ENCODE peak calls at places on chromosomes 11 and 22, in eight cellular contexts. I, O, G, L, C, H, X and U are unnamed samples.
A peak's percentile ranks its signal among the peaks of the same experiment; 100 is the strongest.

GRCh38 chr11:8871283-8871775 is 39.7 kb upstream of the AKIP1 start:
- DNase-seq in O (no peak), L (peak; percentile 48), G (no peak), X (peak; percentile 85), C (peak; percentile 90), I (no peak), H (peak; percentile 72), U (no peak)

GRCh38 chr11:131745405-131745804 is 375.0 kb downstream of the NTM start:
- DNase-seq in H (no peak), I (no peak), O (no peak), L (no peak), X (no peak), G (no peak), C (no peak), U (no peak)

GRCh38 chr22:47107431-47107830 is 345.0 kb downstream of the TBC1D22A start:
- DNase-seq in X (no peak), O (no peak), C (no peak), I (no peak), G (no peak), L (no peak), H (no peak), U (peak; percentile 69)

GRCh38 chr11:88354909-88355308 is 17.4 kb upstream of the CTSC start:
- DNase-seq in C (no peak), L (no peak), H (no peak), G (no peak), O (no peak), I (no peak), X (no peak), U (no peak)

GRCh38 chr11:37788141-37788877 is 1190.3 kb upstream of the RAG2 start:
- DNase-seq in X (no peak), L (no peak), H (no peak), G (no peak), O (no peak), C (no peak), I (no peak), U (peak; percentile 66)

GRCh38 chr11:44285756-44286155 is 24.2 kb downstream of the ALX4 start:
- DNase-seq in G (no peak), L (no peak), I (no peak), X (no peak), O (no peak), H (no peak), C (no peak), U (no peak)

GRCh38 chr22:23184764-23185113 is 4.4 kb downstream of the BCR start:
- DNase-seq in I (no peak), L (no peak), H (no peak), G (no peak), C (no peak), O (no peak), X (no peak), U (no peak)

GRCh38 chr11:129278586-129279319 is 86.6 kb upstream of the ARHGAP32 start:
- DNase-seq in L (peak; percentile 49), X (no peak), G (peak; percentile 16), C (peak; percentile 64), O (peak; percentile 16), H (no peak), I (peak; percentile 1), U (no peak)

GRCh38 chr11:19199037-19199436 is 2.7 kb downstream of the CSRP3 start:
- DNase-seq in I (no peak), H (no peak), C (no peak), L (no peak), G (no peak), X (no peak), O (no peak), U (no peak)

GRCh38 chr11:10327254-10327653 is 22.4 kb downstream of the ADM start:
- DNase-seq in C (no peak), I (no peak), O (no peak), X (no peak), L (no peak), G (no peak), H (no peak), U (no peak)

GRCh38 chr22:32804036-32804435 is 2.5 kb downstream of the TIMP3 start:
- DNase-seq in L (no peak), I (no peak), C (no peak), X (no peak), G (no peak), H (no peak), O (no peak), U (no peak)

GRCh38 chr11:60810583-60810982 is 25.4 kb downstream of the MS4A10 start:
- DNase-seq in H (no peak), C (no peak), I (no peak), X (no peak), L (no peak), O (no peak), G (no peak), U (no peak)

GRCh38 chr11:66546368-66546965 is at the start of gene ACTN3:
- DNase-seq in X (peak; percentile 32), L (no peak), H (no peak), O (no peak), I (peak; percentile 16), G (no peak), C (peak; percentile 32), U (no peak)

GRCh38 chr11:8232414-8232813 is 31.3 kb downstream of the LMO1 start:
- DNase-seq in X (no peak), H (no peak), I (no peak), G (no peak), O (no peak), C (no peak), L (peak; percentile 6), U (no peak)

GRCh38 chr11:1340111-1340510 is 30.7 kb upstream of the TOLLIP start:
- DNase-seq in I (no peak), H (no peak), O (no peak), G (no peak), C (no peak), X (no peak), L (no peak), U (no peak)

GRCh38 chr11:7688238-7688826 is 15.0 kb upstream of the CYB5R2 start:
- DNase-seq in H (peak; percentile 50), C (peak; percentile 66), I (no peak), L (no peak), G (peak; percentile 38), O (peak; percentile 22), X (no peak), U (no peak)

GRCh38 chr22:40679249-40679963 is at the start of gene MCHR1:
- DNase-seq in I (no peak), H (no peak), O (no peak), X (no peak), G (no peak), C (peak; percentile 25), L (no peak), U (no peak)

GRCh38 chr11:103433380-103433779 is 324.2 kb downstream of the DYNC2H1 start:
- DNase-seq in G (no peak), X (no peak), L (no peak), C (no peak), I (no peak), H (no peak), O (no peak), U (peak; percentile 52)

GRCh38 chr11:9771126-9771624 is 107.3 kb downstream of the SWAP70 start:
- DNase-seq in I (no peak), L (no peak), O (no peak), G (no peak), H (no peak), X (no peak), C (no peak), U (no peak)

GRCh38 chr11:107691003-107691402 is 20.9 kb downstream of the SLN start:
- DNase-seq in X (no peak), O (no peak), G (no peak), I (no peak), L (no peak), C (no peak), H (no peak), U (no peak)

GRCh38 chr11:118606844-118607228 is 579 bp upstream of the PHLDB1 start:
- DNase-seq in G (no peak), I (no peak), O (no peak), C (no peak), L (no peak), H (no peak), X (no peak), U (no peak)
- H3K4me3 ChIP-seq in G (no peak overlapping the region), I (no peak overlapping the region), O (no peak overlapping the region), C (no peak overlapping the region), L (no peak overlapping the region), H (peak overlapping the region; percentile 96), X (peak overlapping the region; percentile 86), U (no peak overlapping the region)

DNA sequence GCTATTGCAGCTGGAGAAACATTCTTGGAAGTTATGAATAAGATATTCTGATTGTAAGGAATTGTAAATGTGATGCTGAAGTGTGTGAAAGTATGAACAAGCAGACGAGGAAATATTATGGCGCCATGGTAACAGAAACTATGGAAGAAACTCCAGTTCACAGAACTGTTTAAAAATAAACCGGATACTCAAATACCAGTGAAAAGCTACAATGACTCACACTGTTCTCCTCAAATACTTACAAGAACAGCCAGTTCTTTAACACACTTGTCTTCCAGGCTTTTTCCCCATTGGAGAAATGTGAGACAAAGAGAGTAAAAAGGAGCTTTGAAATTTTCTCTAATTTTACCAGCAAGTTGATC is 76.7 kb upstream of the ARFGAP3 start:
- DNase-seq in C (peak; percentile 82), H (peak; percentile 43), L (no peak), O (no peak), G (no peak), I (no peak), X (peak; percentile 62), U (peak; percentile 93)
- H3K4me3 ChIP-seq in C (no peak overlapping the region), H (no peak overlapping the region), L (no peak overlapping the region), O (no peak overlapping the region), G (no peak overlapping the region), I (no peak overlapping the region), X (peak overlapping the region; percentile 11), U (no peak overlapping the region)

DNA sequence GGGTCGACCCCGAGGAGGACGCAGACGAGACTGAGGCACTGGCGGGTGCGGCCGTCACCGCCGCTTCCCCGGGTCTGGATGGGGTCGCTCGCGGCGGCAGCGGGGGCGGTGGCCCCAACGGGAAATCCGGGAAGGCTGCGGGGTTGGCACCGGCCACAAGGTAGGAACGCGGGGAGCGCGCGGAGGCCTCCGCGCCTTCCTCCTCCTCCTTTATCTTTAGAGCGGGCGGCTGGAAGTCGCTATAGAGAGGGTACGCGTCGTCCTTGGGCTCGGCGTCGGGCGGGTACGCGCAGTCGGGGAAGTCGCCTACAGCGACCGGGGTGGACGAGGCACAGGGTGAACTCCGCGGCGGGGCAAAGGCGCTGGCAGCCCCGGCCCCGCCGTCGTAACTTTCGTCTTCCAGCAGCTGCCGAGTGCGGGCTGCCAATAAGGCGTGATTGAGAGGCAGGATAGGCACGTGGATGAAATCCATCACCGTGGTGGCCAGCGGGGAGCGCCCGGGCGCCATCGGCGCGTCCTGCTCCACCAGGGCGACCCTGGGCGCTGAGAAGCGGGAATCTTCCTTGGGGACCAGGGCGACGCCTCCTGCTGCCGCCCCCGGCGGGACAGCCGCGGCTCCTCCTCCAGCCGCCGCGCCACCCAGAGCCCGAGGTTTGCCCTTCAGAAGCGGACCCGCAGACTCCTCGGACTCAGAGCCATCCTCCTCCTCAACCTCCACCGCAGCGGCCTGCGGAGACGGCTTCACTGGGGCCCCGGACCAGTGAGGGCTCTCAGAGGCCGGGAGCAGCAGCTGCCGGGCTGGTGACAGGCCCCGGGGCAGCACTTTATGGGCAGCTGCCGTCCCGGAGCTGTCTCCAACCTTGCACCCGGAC is 1.7 kb downstream of the PGR start:
- DNase-seq in G (no peak), H (no peak), C (peak; percentile 19), L (peak; percentile 45), I (no peak), X (peak; percentile 23), O (no peak), U (no peak)
- H3K4me3 ChIP-seq in G (peak overlapping the region; percentile 81), H (peak overlapping the region; percentile 47), C (peak overlapping the region; percentile 48), L (peak overlapping the region; percentile 58), I (no peak overlapping the region), X (peak overlapping the region; percentile 78), O (no peak overlapping the region), U (no peak overlapping the region)

DNA sequence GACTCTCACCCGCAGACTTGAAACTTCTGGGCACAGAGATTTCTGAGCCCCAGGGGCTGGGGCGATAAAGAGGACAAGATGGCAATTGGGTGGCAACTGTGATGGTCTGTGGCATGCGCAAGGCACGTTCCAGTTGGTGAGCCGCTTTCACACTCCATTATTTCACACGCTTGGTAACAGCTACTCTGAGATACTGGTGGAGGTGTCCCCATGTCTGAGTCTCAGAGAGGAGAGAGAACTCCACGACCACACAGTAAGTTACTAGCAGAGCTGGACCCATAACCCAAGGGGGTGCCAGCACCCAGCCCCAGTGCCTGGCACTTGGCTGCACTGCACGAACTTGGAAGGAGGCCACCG is 6.0 kb upstream of the KCNJ4 start:
- DNase-seq in C (no peak), G (no peak), I (no peak), O (no peak), H (no peak), X (no peak), L (no peak), U (no peak)
- H3K4me3 ChIP-seq in C (no peak overlapping the region), G (no peak overlapping the region), I (no peak overlapping the region), O (no peak overlapping the region), H (no peak overlapping the region), X (peak overlapping the region; percentile 30), L (no peak overlapping the region), U (no peak overlapping the region)